ENCODE peak calls at places on chromosomes 12 and 14, in five cellular contexts. L is astrocyte, N is brain microvascular endothelial cell, X is type B pancreatic cell, J is BJ. H is an unnamed sample.

GRCh38 chr14:69056389-69056788 is 77.3 kb upstream of the ACTN1 start:
- DNase-seq in L (no peak), N (peak; percentile 59), X (no peak), J (no peak), H (no peak)

GRCh38 chr12:89525824-89526770 is at the start of gene POC1B:
- DNase-seq in L (peak; percentile 81), N (peak; percentile 84), X (peak; percentile 83), J (peak; percentile 39), H (no peak)

GRCh38 chr12:25284024-25284423 is 33.3 kb upstream of the KRAS start:
- DNase-seq in L (no peak), N (no peak), X (no peak), J (no peak), H (no peak)

GRCh38 chr12:117012189-117012805 is 86.9 kb downstream of the TESC start:
- DNase-seq in L (peak; percentile 39), N (no peak), X (no peak), J (peak; percentile 70), H (no peak)

GRCh38 chr14:75011356-75012097 is 8.8 kb downstream of the EIF2B2 start:
- DNase-seq in L (peak; percentile 73), N (peak; percentile 66), X (no peak), J (peak; percentile 17), H (no peak)

GRCh38 chr12:74535536-74535935 is 2.1 kb upstream of the ATXN7L3B start:
- DNase-seq in L (no peak), N (no peak), X (no peak), J (no peak), H (no peak)

GRCh38 chr14:102729825-102730224 is 47.4 kb upstream of the TRAF3 start:
- DNase-seq in L (no peak), N (no peak), X (no peak), J (no peak), H (no peak)

GRCh38 chr12:74537126-74537706 is 419 bp upstream of the ATXN7L3B start:
- DNase-seq in L (peak; percentile 44), N (peak; percentile 53), X (no peak), J (peak; percentile 9), H (no peak)

GRCh38 chr14:68199465-68200145 is 380.0 kb downstream of the RAD51B start:
- DNase-seq in L (peak; percentile 87), N (peak; percentile 82), X (no peak), J (no peak), H (no peak)

GRCh38 chr12:15044461-15044860 is 71.6 kb downstream of the PDE6H start:
- DNase-seq in L (peak; percentile 15), N (peak; percentile 22), X (no peak), J (no peak), H (no peak)

GRCh38 chr12:105192624-105193225 is 43.2 kb downstream of the APPL2 start:
- DNase-seq in L (no peak), N (no peak), X (no peak), J (no peak), H (no peak)

GRCh38 chr12:54032627-54033100 is at the start of gene HOXC5:
- DNase-seq in L (peak; percentile 4), N (peak; percentile 16), X (peak; percentile 89), J (no peak), H (no peak)

GRCh38 chr12:99915251-99916082 is 69.3 kb downstream of the ANKS1B start:
- DNase-seq in L (peak; percentile 68), N (peak; percentile 78), X (no peak), J (peak; percentile 19), H (no peak)

GRCh38 chr14:76868453-76869170 is 42.4 kb downstream of the LRRC74A start:
- DNase-seq in L (no peak), N (no peak), X (no peak), J (no peak), H (no peak)

GRCh38 chr12:100268835-100269564 is 2.0 kb downstream of the SCYL2 start:
- DNase-seq in L (peak; percentile 33), N (no peak), X (no peak), J (no peak), H (no peak)

DNA sequence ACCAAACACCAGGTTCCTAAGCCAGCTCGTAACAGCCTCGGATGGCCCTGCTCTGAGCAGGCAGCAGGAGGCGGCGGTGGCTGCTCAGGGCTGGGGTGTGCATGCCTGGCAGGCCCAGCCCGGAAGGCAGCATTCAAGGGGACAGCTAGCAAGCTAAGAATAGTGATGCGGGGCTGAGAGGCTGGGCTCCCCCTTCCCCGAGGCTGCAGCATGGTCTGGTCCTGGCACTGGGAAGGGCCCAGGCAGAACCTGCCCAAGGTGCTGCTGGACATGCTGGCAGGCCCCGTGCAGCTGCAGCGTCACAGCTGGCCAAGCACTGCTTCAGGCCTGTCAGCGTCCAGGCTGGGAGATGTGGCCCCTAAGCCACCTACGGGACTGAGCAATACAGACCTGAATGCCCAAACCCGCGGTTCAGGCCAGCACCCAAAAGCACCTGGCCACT is 26.4 kb upstream of the NUDT14 start:
- DNase-seq in L (no peak), N (no peak), X (no peak), J (no peak), H (no peak)
- TF ChIP-seq CTCF in L (no peak), N (no peak), X (no peak), J (peak; percentile 2), H (no peak)

DNA sequence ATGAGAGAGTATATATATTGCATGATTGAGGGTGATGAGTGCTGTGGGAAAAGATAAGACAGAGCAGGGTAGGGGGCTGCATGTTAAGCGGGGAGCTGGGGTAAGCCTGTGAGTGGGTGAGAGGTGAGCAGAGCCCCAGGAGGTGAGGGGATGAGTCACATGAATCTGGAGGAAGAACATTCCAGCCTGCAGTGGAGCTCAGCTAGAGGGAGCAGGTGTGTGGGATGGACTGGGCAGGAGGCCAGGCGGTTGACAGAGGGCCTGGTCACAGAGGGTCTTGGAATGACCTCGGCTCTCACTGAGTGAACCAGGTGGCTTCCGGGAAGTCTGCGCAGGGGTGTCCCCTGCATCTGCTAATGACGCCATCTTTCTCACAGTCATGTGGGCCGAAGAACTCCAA is 44.4 kb downstream of the GIT2 start:
- DNase-seq in L (peak; percentile 95), N (peak; percentile 79), X (no peak), J (no peak), H (no peak)
- TF ChIP-seq CTCF in L (no peak), N (peak; percentile 27), X (no peak), J (peak; percentile 20), H (no peak)

GRCh38 chr12:45124485-45125155 is 73.7 kb upstream of the DBX2 start:
- DNase-seq in L (no peak), N (no peak), X (no peak), J (no peak), H (no peak)

GRCh38 chr12:45125997-45126396 is 75.1 kb upstream of the DBX2 start:
- DNase-seq in L (no peak), N (no peak), X (no peak), J (no peak), H (no peak)

GRCh38 chr12:45122776-45123380 is 72.0 kb upstream of the DBX2 start:
- DNase-seq in L (peak; percentile 12), N (no peak), X (no peak), J (no peak), H (no peak)

GRCh38 chr12:45121224-45121623 is 70.3 kb upstream of the DBX2 start:
- DNase-seq in L (no peak), N (no peak), X (no peak), J (no peak), H (no peak)
- TF ChIP-seq CTCF in L (no peak), N (peak; percentile 1), X (peak; percentile 57), J (no peak), H (no peak)

DNA sequence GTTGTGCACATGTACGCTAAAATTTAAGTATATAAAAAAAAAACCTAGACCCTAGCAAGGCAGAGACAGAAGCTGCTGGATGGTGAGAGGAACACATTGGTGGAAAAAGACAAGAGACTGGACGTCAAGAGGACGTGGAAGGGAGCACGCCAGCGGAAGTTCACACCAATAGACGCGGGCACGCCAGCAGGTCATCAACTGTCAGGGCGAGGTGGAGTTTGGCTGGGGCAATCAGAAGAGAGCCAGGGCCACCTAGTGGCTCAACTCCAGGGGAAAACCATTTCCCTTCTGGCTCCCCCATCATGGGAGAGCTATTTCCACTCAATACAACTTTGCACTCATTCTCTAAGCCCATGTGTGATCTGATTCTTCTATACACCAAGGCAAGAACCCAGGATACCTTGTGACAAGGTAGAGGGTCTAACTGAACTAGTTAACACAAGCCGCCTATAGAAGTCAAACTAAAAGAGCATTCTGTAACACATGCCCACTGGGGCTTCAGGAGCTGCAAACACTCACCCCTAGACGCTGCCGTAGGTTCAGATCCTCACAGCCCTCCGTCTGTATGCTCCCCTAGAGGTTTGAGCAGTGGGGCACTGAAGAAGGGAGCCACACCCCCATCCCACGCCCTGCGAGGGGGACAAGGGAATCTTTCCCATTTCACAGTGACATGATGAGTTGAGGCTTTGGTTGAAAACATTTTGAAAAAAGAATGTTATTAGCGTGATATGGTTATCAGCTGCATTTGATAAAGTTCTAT is 702.7 kb downstream of the TMTC2 start:
- DNase-seq in L (no peak), N (no peak), X (no peak), J (no peak), H (no peak)
- TF ChIP-seq CTCF in L (no peak), N (peak; percentile 47), X (peak; percentile 61), J (no peak), H (no peak)

GRCh38 chr12:85755760-85756159 is 80.4 kb downstream of the RASSF9 start:
- DNase-seq in L (no peak), N (peak; percentile 7), X (no peak), J (no peak), H (no peak)
- TF ChIP-seq CTCF in L (no peak), N (peak; percentile 27), X (no peak), J (no peak), H (no peak)

GRCh38 chr12:104177663-104178501 is 37.7 kb upstream of the TXNRD1 start:
- DNase-seq in L (peak; percentile 98), N (peak; percentile 96), X (peak; percentile 32), J (peak; percentile 98), H (no peak)
- TF ChIP-seq CTCF in L (peak; percentile 11), N (peak; percentile 61), X (no peak), J (peak; percentile 45), H (no peak)

DNA sequence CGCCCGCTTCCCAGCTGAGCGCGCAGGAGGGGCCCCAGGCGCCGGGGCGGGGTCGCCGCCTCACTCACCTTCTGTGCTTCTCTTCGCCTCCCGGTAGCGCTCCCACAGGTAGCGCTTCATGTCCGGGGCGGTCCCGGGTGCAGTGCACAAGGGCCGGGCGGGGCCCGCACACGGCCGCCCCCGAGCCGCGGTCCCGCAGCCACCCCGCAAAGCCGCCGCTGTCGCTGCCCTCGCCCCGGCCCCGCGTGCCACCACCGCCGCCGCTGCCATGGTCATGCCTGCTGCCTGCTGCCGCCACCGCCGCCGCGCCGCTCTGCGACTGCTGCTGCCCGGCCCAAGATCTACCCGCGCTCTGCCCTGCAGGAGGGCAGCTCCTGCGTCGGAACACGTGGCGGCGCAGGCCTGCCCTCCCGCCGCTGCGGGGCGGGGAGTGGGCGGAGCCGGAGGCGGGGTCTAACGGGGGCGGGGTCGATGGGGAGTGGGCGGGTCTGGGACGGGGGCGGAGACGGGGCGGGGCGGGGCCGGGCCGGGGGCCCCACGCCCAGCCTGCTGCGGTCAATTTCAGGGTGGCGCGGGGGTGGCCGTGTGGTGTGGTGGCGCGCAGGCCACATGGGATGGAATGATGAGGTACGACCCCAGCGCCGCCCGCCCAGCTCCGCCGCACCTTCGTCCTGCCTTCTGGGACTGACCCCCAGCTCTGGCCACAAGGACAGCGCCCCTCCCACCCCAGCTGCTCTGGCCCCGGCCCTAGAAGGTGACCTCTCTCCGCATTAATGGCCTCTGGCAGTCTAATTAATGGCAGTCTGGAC is at the start of gene NT5DC3:
- DNase-seq in L (peak; percentile 58), N (peak; percentile 47), X (peak; percentile 90), J (no peak), H (no peak)
- TF ChIP-seq CTCF in L (no peak), N (no peak), X (no peak), J (no peak), H (no peak)

H was measured in vagina.